ENCODE peak calls at places on chromosome 5, in six cellular contexts. C, V, Y, S, T and E are unnamed samples.

GRCh38 chr5:138953370-138954256 is 78.5 kb upstream of the LRRTM2 start:
- DNase-seq in C (no peak), V (peak), Y (peak), S (peak), T (peak), E (peak)

GRCh38 chr5:88689662-88690351 is 193.2 kb downstream of the MEF2C start:
- DNase-seq in C (no peak), V (peak), Y (no peak), S (no peak), T (no peak), E (no peak)

GRCh38 chr5:44385236-44385940 is 3.8 kb downstream of the FGF10 start:
- DNase-seq in C (no peak), V (no peak), Y (no peak), S (peak), T (no peak), E (no peak)

GRCh38 chr5:176948458-176948857 is 49.3 kb upstream of the HK3 start:
- DNase-seq in C (no peak), V (peak), Y (no peak), S (no peak), T (no peak), E (no peak)

GRCh38 chr5:74392698-74393431 is 247.7 kb downstream of the ENC1 start:
- DNase-seq in C (no peak), V (peak), Y (no peak), S (no peak), T (no peak), E (no peak)

GRCh38 chr5:170985486-170985885 is 123.7 kb downstream of the RANBP17 start:
- DNase-seq in C (no peak), V (no peak), Y (no peak), S (no peak), T (no peak), E (no peak)

GRCh38 chr5:125154321-125154811 is 407.9 kb upstream of the ZNF608 start:
- DNase-seq in C (no peak), V (no peak), Y (no peak), S (no peak), T (no peak), E (no peak)

GRCh38 chr5:77957-78804 is 13.8 kb upstream of the PLEKHG4B start:
- DNase-seq in C (peak), V (no peak), Y (peak), S (peak), T (no peak), E (no peak)

GRCh38 chr5:81353189-81353588 is 40.7 kb downstream of the ACOT12 start:
- DNase-seq in C (no peak), V (no peak), Y (no peak), S (no peak), T (no peak), E (no peak)

GRCh38 chr5:68274847-68275700 is 59.5 kb downstream of the PIK3R1 start:
- DNase-seq in C (no peak), V (no peak), Y (no peak), S (no peak), T (no peak), E (no peak)

GRCh38 chr5:159805021-159805420 is 111.3 kb upstream of the ADRA1B start:
- DNase-seq in C (no peak), V (no peak), Y (no peak), S (no peak), T (no peak), E (no peak)

GRCh38 chr5:126499742-126500396 is 76.7 kb downstream of the GRAMD2B start:
- DNase-seq in C (no peak), V (no peak), Y (no peak), S (peak), T (no peak), E (no peak)

GRCh38 chr5:45568813-45569212 is 127.4 kb downstream of the HCN1 start:
- DNase-seq in C (no peak), V (no peak), Y (no peak), S (no peak), T (no peak), E (no peak)

GRCh38 chr5:158953929-158954534 is 145.7 kb downstream of the EBF1 start:
- DNase-seq in C (no peak), V (no peak), Y (no peak), S (no peak), T (no peak), E (no peak)

GRCh38 chr5:134540747-134541733 is 15.6 kb downstream of the JADE2 start:
- DNase-seq in C (no peak), V (no peak), Y (no peak), S (no peak), T (no peak), E (no peak)

GRCh38 chr5:134541736-134542376 is 16.4 kb downstream of the JADE2 start:
- DNase-seq in C (peak), V (peak), Y (no peak), S (no peak), T (no peak), E (peak)

GRCh38 chr5:134545070-134545868 is 19.8 kb downstream of the JADE2 start:
- DNase-seq in C (no peak), V (peak), Y (no peak), S (peak), T (peak), E (no peak)

GRCh38 chr5:134547579-134547978 is 22.1 kb downstream of the JADE2 start:
- DNase-seq in C (no peak), V (peak), Y (peak), S (peak), T (peak), E (no peak)

GRCh38 chr5:134543820-134544692 is 18.6 kb downstream of the JADE2 start:
- DNase-seq in C (no peak), V (no peak), Y (no peak), S (no peak), T (peak), E (no peak)
- H3K4me3 ChIP-seq in C (no peak), V (no peak), Y (no peak), S (no peak), T (no peak), E (no peak)

DNA sequence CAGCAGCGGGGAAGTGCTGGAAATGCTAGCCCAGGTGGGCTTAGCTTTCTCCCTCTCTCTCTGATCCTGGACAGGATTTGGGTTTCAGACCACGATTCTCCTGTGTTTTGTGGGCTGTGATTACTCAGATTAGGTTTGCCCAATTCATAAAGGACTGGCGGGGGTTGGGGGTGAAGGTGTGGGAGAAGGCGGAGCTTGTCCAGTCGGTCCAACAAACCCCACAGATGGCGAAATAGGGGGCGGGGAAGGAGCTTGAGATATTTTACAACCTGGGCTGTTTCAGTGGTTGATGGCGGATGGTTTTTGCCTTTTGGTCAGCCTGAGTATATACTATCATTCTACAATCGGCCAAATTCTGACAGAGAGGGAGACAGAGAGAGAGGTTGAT is 35.2 kb downstream of the PCDHAC2 start:
- DNase-seq in C (no peak), V (peak), Y (no peak), S (peak), T (no peak), E (peak)
- H3K4me3 ChIP-seq in C (peak), V (peak), Y (no peak), S (peak), T (no peak), E (no peak)

GRCh38 chr5:161847896-161848510 is at the start of gene GABRA1:
- DNase-seq in C (peak), V (no peak), Y (no peak), S (no peak), T (no peak), E (no peak)

GRCh38 chr5:161846731-161847130 is 1.2 kb upstream of the GABRA1 start:
- DNase-seq in C (peak), V (no peak), Y (no peak), S (no peak), T (no peak), E (no peak)

GRCh38 chr5:161850491-161850890 is 2.6 kb downstream of the GABRA1 start:
- DNase-seq in C (no peak), V (no peak), Y (no peak), S (no peak), T (no peak), E (no peak)

GRCh38 chr5:161851691-161852299 is 3.9 kb downstream of the GABRA1 start:
- DNase-seq in C (no peak), V (no peak), Y (no peak), S (no peak), T (no peak), E (no peak)

DNA sequence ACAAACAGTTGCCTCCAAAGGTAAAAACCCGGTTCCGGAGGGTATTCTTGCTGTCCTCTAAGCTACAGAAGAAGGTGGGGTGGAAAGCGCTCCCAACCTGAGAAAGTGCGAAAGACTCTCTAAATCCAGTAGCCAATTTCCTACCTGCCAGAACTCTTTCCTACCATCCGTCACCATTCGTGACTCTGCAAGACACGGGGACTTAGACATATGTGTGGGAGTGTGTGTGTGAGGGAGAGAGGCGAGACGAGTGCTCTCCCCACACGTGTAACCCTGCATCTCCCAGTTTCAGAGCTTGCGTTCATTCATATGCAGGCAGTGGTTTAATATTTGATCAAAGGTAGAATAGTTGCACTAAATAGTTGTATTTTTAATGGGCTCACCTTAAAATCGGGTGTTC is 473 bp upstream of the GABRA1 start:
- DNase-seq in C (peak), V (no peak), Y (no peak), S (no peak), T (no peak), E (no peak)
- H3K4me3 ChIP-seq in C (no peak), V (no peak), Y (no peak), S (no peak), T (no peak), E (no peak)

GRCh38 chr5:96474073-96474472 is 41.0 kb upstream of the PCSK1 start:
- DNase-seq in C (no peak), V (no peak), Y (no peak), S (no peak), T (no peak), E (no peak)
- H3K4me3 ChIP-seq in C (no peak), V (no peak), Y (no peak), S (no peak), T (no peak), E (no peak)

GRCh38 chr5:79547429-79547822 is 33.5 kb upstream of the HOMER1 start:
- DNase-seq in C (no peak), V (peak), Y (no peak), S (no peak), T (no peak), E (no peak)
- H3K4me3 ChIP-seq in C (no peak), V (no peak), Y (no peak), S (no peak), T (peak), E (no peak)

DNA sequence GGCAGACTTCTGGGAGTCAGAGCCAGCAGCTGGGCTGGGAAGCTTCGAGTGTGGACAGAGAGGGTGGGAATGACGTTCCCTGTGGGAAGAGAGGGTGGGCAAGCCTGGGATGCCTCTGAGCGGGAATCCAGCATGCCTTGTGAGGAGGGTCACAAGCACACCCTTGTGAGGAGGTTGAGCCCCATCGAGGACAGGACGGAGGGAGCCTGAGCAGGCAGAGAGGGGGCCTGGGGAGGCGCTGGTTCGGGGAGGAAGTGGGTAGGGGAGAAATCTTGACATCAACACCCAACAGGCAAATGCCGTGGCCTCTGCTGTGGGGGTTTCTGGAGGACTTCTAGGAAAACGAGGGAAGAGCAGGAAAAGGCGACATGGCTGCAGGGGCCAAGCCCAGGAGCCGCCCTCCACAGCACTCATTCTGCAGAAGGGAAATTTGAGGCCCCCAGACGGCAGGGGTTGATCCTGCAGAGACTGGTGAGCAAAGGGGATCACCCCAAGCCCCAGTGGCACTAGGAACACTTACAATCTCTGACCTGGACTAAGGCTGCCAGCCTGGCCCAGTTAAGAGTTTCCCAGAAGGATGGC is 1.1 kb upstream of the IL13 start:
- DNase-seq in C (no peak), V (no peak), Y (no peak), S (no peak), T (no peak), E (no peak)
- H3K4me3 ChIP-seq in C (peak), V (peak), Y (no peak), S (peak), T (peak), E (no peak)

GRCh38 chr5:77958642-77959315 is 182.6 kb upstream of the TBCA start:
- DNase-seq in C (no peak), V (no peak), Y (no peak), S (no peak), T (no peak), E (no peak)
- H3K4me3 ChIP-seq in C (no peak), V (no peak), Y (no peak), S (no peak), T (no peak), E (no peak)

DNA sequence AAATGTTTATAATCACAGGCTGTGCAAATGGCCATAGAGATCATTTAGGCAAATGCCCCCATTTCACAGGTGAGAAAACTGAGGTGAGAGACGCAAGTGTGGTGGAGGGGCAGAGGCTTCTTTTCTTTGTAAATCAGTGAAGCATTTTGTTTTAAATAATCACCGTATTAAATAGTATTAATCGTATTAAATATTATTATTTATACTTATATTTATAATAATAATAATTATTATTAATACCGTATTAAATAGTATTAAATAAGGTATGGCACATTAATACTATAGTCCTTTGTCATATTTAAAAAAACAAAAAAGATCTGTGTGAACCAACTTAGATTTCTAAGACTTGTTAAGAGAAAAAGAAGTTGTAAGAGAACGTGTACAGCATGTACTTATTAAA is 32.6 kb upstream of the SH3PXD2B start:
- DNase-seq in C (no peak), V (no peak), Y (no peak), S (no peak), T (no peak), E (no peak)
- H3K4me3 ChIP-seq in C (no peak), V (no peak), Y (no peak), S (no peak), T (no peak), E (no peak)

GRCh38 chr5:173479711-173480110 is 136.7 kb downstream of the BOD1 start:
- DNase-seq in C (no peak), V (peak), Y (no peak), S (no peak), T (no peak), E (no peak)
- H3K4me3 ChIP-seq in C (no peak), V (no peak), Y (no peak), S (no peak), T (no peak), E (no peak)